ENCODE peak calls at places on chromosomes 5 and 9, in six cellular contexts. R is NCI-H526; C is amniotic stem cell; L is hippocampal formation; E is A549; X is effector CD8-positive, alpha-beta T cell. B is an unnamed sample.

GRCh38 chr5:178314961-178315820 is 82.6 kb upstream of the PHYKPL start:
- DNase-seq in R (no peak), C (no peak), X (no peak), E (no peak), L (no peak), B (no peak)

GRCh38 chr9:33187519-33188218 is 20.5 kb upstream of the B4GALT1 start:
- DNase-seq in L (no peak), E (no peak), R (no peak), X (no peak), C (no peak), B (no peak)

GRCh38 chr5:180201051-180201987 is 7.7 kb downstream of the RASGEF1C start:
- DNase-seq in R (peak; percentile 20), L (peak; percentile 31), X (no peak), C (no peak), E (peak; percentile 35), B (no peak)

GRCh38 chr5:72472666-72473422 is 34.4 kb downstream of the ZNF366 start:
- DNase-seq in X (no peak), E (no peak), L (no peak), C (no peak), R (no peak), B (no peak)

GRCh38 chr5:153400931-153401330 is 89.5 kb upstream of the GRIA1 start:
- DNase-seq in L (no peak), E (no peak), R (no peak), C (no peak), X (no peak), B (no peak)

GRCh38 chr5:149486726-149487635 is 64.3 kb downstream of the CSNK1A1 start:
- DNase-seq in C (no peak), E (no peak), R (no peak), X (no peak), L (no peak), B (no peak)

GRCh38 chr9:36471359-36471758 is 71.3 kb upstream of the RNF38 start:
- DNase-seq in E (no peak), L (no peak), R (no peak), X (no peak), C (no peak), B (no peak)

GRCh38 chr5:38837416-38837815 is 8.4 kb upstream of the OSMR start:
- DNase-seq in C (no peak), E (no peak), L (no peak), R (no peak), X (no peak), B (no peak)

GRCh38 chr9:129596541-129597328 is 24.2 kb downstream of the C9orf50 start:
- DNase-seq in E (peak; percentile 55), C (no peak), L (no peak), R (no peak), X (no peak), B (no peak)

GRCh38 chr5:111518747-111519146 is 6.4 kb upstream of the STARD4 start:
- DNase-seq in R (no peak), E (no peak), C (no peak), L (no peak), X (no peak), B (no peak)

GRCh38 chr5:98471458-98471857 is 302.0 kb upstream of the RGMB start:
- DNase-seq in X (no peak), E (no peak), R (no peak), L (no peak), C (no peak), B (no peak)

GRCh38 chr5:69048233-69048632 is 45.6 kb upstream of the SLC30A5 start:
- DNase-seq in E (no peak), L (peak; percentile 58), X (no peak), C (no peak), R (no peak), B (peak; percentile 28)

GRCh38 chr9:126885089-126885753 is 24.8 kb downstream of the ZBTB34 start:
- DNase-seq in L (no peak), X (no peak), R (no peak), C (no peak), E (no peak), B (no peak)

GRCh38 chr9:18791074-18791473 is 241.9 kb downstream of the SAXO1 start:
- DNase-seq in L (no peak), R (peak; percentile 5), E (no peak), X (no peak), C (no peak), B (no peak)

GRCh38 chr9:137535120-137535428 is 15.1 kb downstream of the PNPLA7 start:
- DNase-seq in L (no peak), X (no peak), R (no peak), E (no peak), C (no peak), B (no peak)

GRCh38 chr5:28961806-28962205 is 1923.4 kb upstream of the CDH9 start:
- DNase-seq in C (no peak), L (no peak), X (no peak), E (no peak), R (no peak), B (no peak)

GRCh38 chr5:172524573-172525021 is 70.3 kb upstream of the SH3PXD2B start:
- DNase-seq in R (no peak), E (no peak), L (no peak), C (no peak), X (no peak), B (no peak)

GRCh38 chr9:94847486-94847885 is 121.0 kb downstream of the AOPEP start:
- DNase-seq in L (no peak), C (peak; percentile 3), E (no peak), R (no peak), X (no peak), B (no peak)

GRCh38 chr5:173864126-173865075 is 23.7 kb upstream of the CPEB4 start:
- DNase-seq in R (no peak), X (no peak), C (no peak), L (no peak), E (no peak), B (no peak)

GRCh38 chr9:61671276-61671973 is 481.6 kb downstream of the SPATA31A7 start:
- DNase-seq in X (no peak), L (no peak), R (no peak), C (no peak), E (no peak), B (no peak)

GRCh38 chr5:7615566-7616061 is 219.7 kb downstream of the ADCY2 start:
- DNase-seq in X (no peak), R (no peak), L (no peak), C (no peak), E (no peak), B (no peak)

GRCh38 chr9:121684381-121685145 is 33.1 kb downstream of the DAB2IP start:
- DNase-seq in R (no peak), X (no peak), E (peak; percentile 60), L (no peak), C (no peak), B (no peak)

GRCh38 chr9:137811283-137811870 is 66.2 kb upstream of the CACNA1B start:
- DNase-seq in C (no peak), E (no peak), R (no peak), L (no peak), X (no peak), B (no peak)

GRCh38 chr5:27217160-27217956 is 179.0 kb upstream of the CDH9 start:
- DNase-seq in E (no peak), R (no peak), X (no peak), C (no peak), L (no peak), B (no peak)

GRCh38 chr5:1107167-1108007 is 4.5 kb downstream of the SLC12A7 start:
- DNase-seq in C (no peak), L (no peak), X (no peak), R (no peak), E (no peak), B (no peak)

B was measured in putamen.